ENCODE peak calls at places on chromosome 6, in ten cellular contexts. One of them, this sample, is unnamed.

GRCh38 chr6:15607603-15608002 is 55.2 kb downstream of the DTNBP1 start:
- DNase-seq in kidney tubule cell: no peak
- DNase-seq in foreskin fibroblast: no peak
- DNase-seq in tibial artery: no peak
- DNase-seq in activated T-cell treated with anti-CD3 and anti-CD28 coated beads, Interleukin-2, amount 50 U/mL, for 48 hours: no peak
- DNase-seq in HCT116: no peak
- DNase-seq in GDM1: no peak
- DNase-seq in kidney glomerular epithelial cell: no peak
- DNase-seq in NCI-H2081: no peak
- DNase-seq in mammary epithelial cell: no peak
- DNase-seq in this sample: no peak

GRCh38 chr6:11606287-11606686 is 68.7 kb downstream of the TMEM170B start:
- DNase-seq in HCT116: no peak
- DNase-seq in tibial artery: no peak
- DNase-seq in kidney glomerular epithelial cell: peak; percentile 24
- DNase-seq in activated T-cell treated with anti-CD3 and anti-CD28 coated beads, Interleukin-2, amount 50 U/mL, for 48 hours: no peak
- DNase-seq in NCI-H2081: peak; percentile 87
- DNase-seq in foreskin fibroblast: peak; percentile 46
- DNase-seq in kidney tubule cell: peak; percentile 73
- DNase-seq in GDM1: no peak
- DNase-seq in mammary epithelial cell: no peak
- DNase-seq in this sample: no peak

GRCh38 chr6:70997379-70997778 is 40.5 kb upstream of the B3GAT2 start:
- DNase-seq in GDM1: no peak
- DNase-seq in HCT116: no peak
- DNase-seq in NCI-H2081: no peak
- DNase-seq in foreskin fibroblast: no peak
- DNase-seq in kidney glomerular epithelial cell: no peak
- DNase-seq in mammary epithelial cell: no peak
- DNase-seq in tibial artery: no peak
- DNase-seq in activated T-cell treated with anti-CD3 and anti-CD28 coated beads, Interleukin-2, amount 50 U/mL, for 48 hours: no peak
- DNase-seq in kidney tubule cell: no peak
- DNase-seq in this sample: no peak

GRCh38 chr6:11964729-11965128 is 47.4 kb upstream of the HIVEP1 start:
- DNase-seq in activated T-cell treated with anti-CD3 and anti-CD28 coated beads, Interleukin-2, amount 50 U/mL, for 48 hours: no peak
- DNase-seq in kidney tubule cell: no peak
- DNase-seq in GDM1: no peak
- DNase-seq in NCI-H2081: no peak
- DNase-seq in foreskin fibroblast: no peak
- DNase-seq in HCT116: no peak
- DNase-seq in mammary epithelial cell: peak; percentile 20
- DNase-seq in kidney glomerular epithelial cell: no peak
- DNase-seq in tibial artery: no peak
- DNase-seq in this sample: no peak

GRCh38 chr6:52820198-52820597 is 16.6 kb upstream of the GSTA1 start:
- DNase-seq in kidney glomerular epithelial cell: no peak
- DNase-seq in foreskin fibroblast: peak; percentile 60
- DNase-seq in activated T-cell treated with anti-CD3 and anti-CD28 coated beads, Interleukin-2, amount 50 U/mL, for 48 hours: no peak
- DNase-seq in kidney tubule cell: no peak
- DNase-seq in HCT116: no peak
- DNase-seq in GDM1: no peak
- DNase-seq in NCI-H2081: no peak
- DNase-seq in tibial artery: no peak
- DNase-seq in mammary epithelial cell: no peak
- DNase-seq in this sample: no peak

GRCh38 chr6:144578385-144579350 is 293.5 kb downstream of the UTRN start:
- DNase-seq in kidney glomerular epithelial cell: no peak
- DNase-seq in HCT116: no peak
- DNase-seq in foreskin fibroblast: peak; percentile 84
- DNase-seq in activated T-cell treated with anti-CD3 and anti-CD28 coated beads, Interleukin-2, amount 50 U/mL, for 48 hours: no peak
- DNase-seq in mammary epithelial cell: peak; percentile 5
- DNase-seq in NCI-H2081: no peak
- DNase-seq in kidney tubule cell: no peak
- DNase-seq in GDM1: no peak
- DNase-seq in tibial artery: no peak
- DNase-seq in this sample: no peak

GRCh38 chr6:169801396-169802160 is 50.2 kb downstream of the ERMARD start:
- DNase-seq in activated T-cell treated with anti-CD3 and anti-CD28 coated beads, Interleukin-2, amount 50 U/mL, for 48 hours: no peak
- DNase-seq in kidney glomerular epithelial cell: no peak
- DNase-seq in kidney tubule cell: no peak
- DNase-seq in GDM1: no peak
- DNase-seq in HCT116: no peak
- DNase-seq in foreskin fibroblast: no peak
- DNase-seq in tibial artery: no peak
- DNase-seq in mammary epithelial cell: no peak
- DNase-seq in NCI-H2081: no peak
- DNase-seq in this sample: no peak

GRCh38 chr6:45637611-45638257 is 260.0 kb upstream of the SUPT3H start:
- DNase-seq in NCI-H2081: no peak
- DNase-seq in kidney tubule cell: peak; percentile 41
- DNase-seq in activated T-cell treated with anti-CD3 and anti-CD28 coated beads, Interleukin-2, amount 50 U/mL, for 48 hours: no peak
- DNase-seq in GDM1: no peak
- DNase-seq in HCT116: no peak
- DNase-seq in kidney glomerular epithelial cell: no peak
- DNase-seq in foreskin fibroblast: peak; percentile 28
- DNase-seq in mammary epithelial cell: no peak
- DNase-seq in tibial artery: no peak
- DNase-seq in this sample: no peak

GRCh38 chr6:137341721-137342195 is 122.6 kb upstream of the IFNGR1 start:
- DNase-seq in kidney tubule cell: peak; percentile 49
- DNase-seq in kidney glomerular epithelial cell: peak; percentile 35
- DNase-seq in tibial artery: no peak
- DNase-seq in NCI-H2081: peak; percentile 48
- DNase-seq in mammary epithelial cell: no peak
- DNase-seq in activated T-cell treated with anti-CD3 and anti-CD28 coated beads, Interleukin-2, amount 50 U/mL, for 48 hours: peak; percentile 52
- DNase-seq in GDM1: no peak
- DNase-seq in HCT116: no peak
- DNase-seq in foreskin fibroblast: peak; percentile 84
- DNase-seq in this sample: peak; percentile 26

GRCh38 chr6:143232849-143233248 is 172.2 kb downstream of the AIG1 start:
- DNase-seq in mammary epithelial cell: peak; percentile 20
- DNase-seq in foreskin fibroblast: peak; percentile 51
- DNase-seq in activated T-cell treated with anti-CD3 and anti-CD28 coated beads, Interleukin-2, amount 50 U/mL, for 48 hours: peak; percentile 44
- DNase-seq in NCI-H2081: peak; percentile 3
- DNase-seq in GDM1: peak; percentile 13
- DNase-seq in kidney tubule cell: peak; percentile 37
- DNase-seq in tibial artery: no peak
- DNase-seq in HCT116: peak; percentile 15
- DNase-seq in kidney glomerular epithelial cell: no peak
- DNase-seq in this sample: peak; percentile 30

GRCh38 chr6:128567029-128567428 is 46.6 kb upstream of the PTPRK start:
- DNase-seq in NCI-H2081: no peak
- DNase-seq in foreskin fibroblast: peak; percentile 49
- DNase-seq in HCT116: no peak
- DNase-seq in GDM1: no peak
- DNase-seq in mammary epithelial cell: peak; percentile 58
- DNase-seq in kidney glomerular epithelial cell: peak; percentile 7
- DNase-seq in tibial artery: no peak
- DNase-seq in activated T-cell treated with anti-CD3 and anti-CD28 coated beads, Interleukin-2, amount 50 U/mL, for 48 hours: no peak
- DNase-seq in kidney tubule cell: peak; percentile 24
- DNase-seq in this sample: peak; percentile 49

GRCh38 chr6:161284653-161285052 is 10.8 kb upstream of the AGPAT4 start:
- DNase-seq in kidney tubule cell: peak; percentile 3
- DNase-seq in activated T-cell treated with anti-CD3 and anti-CD28 coated beads, Interleukin-2, amount 50 U/mL, for 48 hours: no peak
- DNase-seq in HCT116: peak; percentile 48
- DNase-seq in NCI-H2081: no peak
- DNase-seq in GDM1: no peak
- DNase-seq in foreskin fibroblast: no peak
- DNase-seq in mammary epithelial cell: peak; percentile 31
- DNase-seq in kidney glomerular epithelial cell: no peak
- DNase-seq in tibial artery: no peak
- DNase-seq in this sample: no peak

GRCh38 chr6:56288347-56288746 is 41.0 kb upstream of the COL21A1 start:
- DNase-seq in kidney glomerular epithelial cell: no peak
- DNase-seq in activated T-cell treated with anti-CD3 and anti-CD28 coated beads, Interleukin-2, amount 50 U/mL, for 48 hours: no peak
- DNase-seq in mammary epithelial cell: no peak
- DNase-seq in NCI-H2081: no peak
- DNase-seq in HCT116: no peak
- DNase-seq in GDM1: no peak
- DNase-seq in foreskin fibroblast: no peak
- DNase-seq in tibial artery: no peak
- DNase-seq in kidney tubule cell: peak; percentile 22
- DNase-seq in this sample: no peak

GRCh38 chr6:156028310-156029131 is 572.9 kb upstream of the NOX3 start:
- DNase-seq in foreskin fibroblast: peak; percentile 15
- DNase-seq in kidney glomerular epithelial cell: no peak
- DNase-seq in NCI-H2081: no peak
- DNase-seq in kidney tubule cell: peak; percentile 55
- DNase-seq in tibial artery: no peak
- DNase-seq in mammary epithelial cell: no peak
- DNase-seq in GDM1: no peak
- DNase-seq in HCT116: no peak
- DNase-seq in activated T-cell treated with anti-CD3 and anti-CD28 coated beads, Interleukin-2, amount 50 U/mL, for 48 hours: peak; percentile 29
- DNase-seq in this sample: no peak